ENCODE peak calls at places on chromosome 15, in four cellular contexts. O, J, B and P are unnamed samples.

GRCh38 chr15:70222632-70223031 is 124.9 kb upstream of the TLE3 start:
- DNase-seq in O (no peak), J (no peak), B (no peak), P (no peak)

GRCh38 chr15:36373549-36373948 is 205.9 kb upstream of the CDIN1 start:
- DNase-seq in O (peak; percentile 41), J (no peak), B (no peak), P (no peak)

GRCh38 chr15:87871130-87871737 is 385.3 kb downstream of the NTRK3 start:
- DNase-seq in O (peak; percentile 14), J (no peak), B (no peak), P (no peak)

GRCh38 chr15:77387355-77388105 is 32.4 kb downstream of the PEAK1 start:
- DNase-seq in O (no peak), J (no peak), B (no peak), P (no peak)

GRCh38 chr15:100715571-100716455 is 113.4 kb downstream of the ASB7 start:
- DNase-seq in O (peak; percentile 41), J (peak; percentile 41), B (no peak), P (no peak)

GRCh38 chr15:78946493-78946892 is 1.6 kb upstream of the CTSH start:
- DNase-seq in O (no peak), J (no peak), B (no peak), P (no peak)

GRCh38 chr15:31440754-31441298 is 114.2 kb downstream of the KLF13 start:
- DNase-seq in O (peak; percentile 24), J (peak; percentile 32), B (peak; percentile 52), P (no peak)

GRCh38 chr15:38611228-38611627 is 46.6 kb upstream of the RASGRP1 start:
- DNase-seq in O (no peak), J (no peak), B (no peak), P (no peak)

GRCh38 chr15:23497710-23498111 is 50.7 kb upstream of the GOLGA6L2 start:
- DNase-seq in O (peak; percentile 2), J (peak; percentile 14), B (no peak), P (no peak)

GRCh38 chr15:69823223-69823907 is 274.4 kb downstream of the TLE3 start:
- DNase-seq in O (no peak), J (no peak), B (peak; percentile 65), P (no peak)

GRCh38 chr15:75810874-75811498 is 32.3 kb upstream of the UBE2Q2 start:
- DNase-seq in O (no peak), J (no peak), B (no peak), P (no peak)

GRCh38 chr15:75811616-75812015 is 31.6 kb upstream of the UBE2Q2 start:
- DNase-seq in O (no peak), J (no peak), B (no peak), P (no peak)

GRCh38 chr15:75808563-75808962 is 34.7 kb upstream of the UBE2Q2 start:
- DNase-seq in O (no peak), J (no peak), B (no peak), P (no peak)

GRCh38 chr15:75814794-75815193 is 28.5 kb upstream of the UBE2Q2 start:
- DNase-seq in O (no peak), J (no peak), B (no peak), P (no peak)

GRCh38 chr15:75809986-75810750 is 33.1 kb upstream of the UBE2Q2 start:
- DNase-seq in O (peak; percentile 33), J (peak; percentile 44), B (peak; percentile 45), P (no peak)
- TF ChIP-seq CTCF in O (peak; percentile 40), J (peak; percentile 43), B (no peak), P (peak; percentile 47)

GRCh38 chr15:64773606-64774555 is 1.5 kb downstream of the RBPMS2 start:
- DNase-seq in O (no peak), J (peak; percentile 49), B (no peak), P (no peak)
- H3K4me3 ChIP-seq in O (no peak overlapping the region), J (peak overlapping the region; percentile 99), B (peak overlapping the region; percentile 56), P (no peak overlapping the region)

GRCh38 chr15:57079446-57079845 is 161.0 kb downstream of the TCF12 start:
- DNase-seq in O (no peak), J (no peak), B (no peak), P (no peak)
- TF ChIP-seq CTCF in O (no peak), J (no peak), B (no peak), P (peak; percentile 3)

DNA sequence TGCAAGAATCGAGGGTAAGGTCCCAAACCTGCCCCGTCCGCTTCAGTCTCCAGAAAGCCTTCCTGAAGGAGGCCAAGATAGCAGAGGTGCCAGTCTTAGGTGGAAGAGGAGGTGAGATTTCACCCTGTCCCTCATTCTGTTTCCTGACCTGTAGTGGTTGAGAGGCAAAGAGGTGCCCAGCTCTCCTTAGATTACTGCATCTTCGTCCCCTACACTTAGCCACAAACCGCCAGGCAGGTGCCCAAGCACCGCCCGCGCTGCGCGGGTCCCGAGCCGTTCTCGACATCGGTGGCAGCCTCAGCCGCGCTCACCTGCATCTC is 23.8 kb upstream of the POLG start:
- DNase-seq in O (no peak), J (no peak), B (no peak), P (no peak)
- H3K4me3 ChIP-seq in O (no peak overlapping the region), J (peak overlapping the region; percentile 39), B (peak overlapping the region; percentile 42), P (peak overlapping the region; percentile 37)

DNA sequence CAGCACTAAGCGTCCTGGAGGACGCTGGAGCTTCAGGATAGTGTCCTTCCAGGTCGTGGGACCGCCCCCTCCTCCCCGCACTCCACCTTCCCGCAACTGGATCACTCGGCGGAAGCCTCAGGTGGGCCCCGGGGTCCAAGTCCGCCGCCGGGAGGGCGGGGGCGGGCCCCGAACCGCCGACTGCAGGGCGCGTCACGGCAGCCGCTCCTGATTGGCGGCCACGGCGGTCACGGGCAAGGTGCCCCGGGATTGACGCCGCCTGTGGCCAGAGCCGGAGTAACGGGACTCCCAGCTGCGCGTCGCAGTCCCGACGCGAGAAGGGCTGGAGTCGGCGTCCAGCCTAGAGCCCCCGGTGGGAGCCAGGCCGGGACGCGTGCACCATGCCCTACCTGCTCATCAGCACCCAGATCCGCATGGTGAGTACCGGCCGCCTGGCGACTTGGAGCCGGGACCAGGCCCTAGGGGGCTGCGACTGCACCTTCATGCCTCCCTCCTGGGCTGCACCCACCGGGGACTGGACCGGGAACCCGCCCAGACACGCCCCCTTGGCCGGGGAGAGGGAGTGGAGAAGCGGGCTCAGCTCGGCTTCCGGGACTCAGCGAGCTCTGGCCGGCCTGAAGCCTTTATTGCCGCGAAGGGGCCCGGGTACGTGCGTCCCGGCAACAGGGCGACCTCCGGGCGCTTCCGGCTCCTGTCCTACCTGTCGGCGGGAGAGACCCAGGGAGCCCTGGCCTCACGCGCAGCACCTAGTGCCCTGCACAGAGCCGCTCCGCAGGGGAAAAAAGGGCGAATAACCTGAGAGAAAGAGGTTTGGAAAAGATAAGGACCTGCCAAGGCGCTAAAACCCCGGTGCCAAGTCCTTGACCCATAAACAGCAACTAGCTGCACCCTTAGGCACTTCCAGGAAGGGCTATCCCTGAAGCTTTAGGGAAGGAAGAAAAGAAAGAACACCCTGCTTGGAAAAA is at the start of gene GCHFR:
- DNase-seq in O (peak; percentile 49), J (peak; percentile 87), B (peak; percentile 75), P (no peak)
- TF ChIP-seq CTCF in O (peak; percentile 19), J (peak; percentile 31), B (no peak), P (peak; percentile 29)

GRCh38 chr15:53757906-53758305 is 1.6 kb downstream of the WDR72 start:
- DNase-seq in O (no peak), J (no peak), B (no peak), P (no peak)
- H3K4me3 ChIP-seq in O (no peak overlapping the region), J (no peak overlapping the region), B (no peak overlapping the region), P (no peak overlapping the region)

GRCh38 chr15:65008989-65009388 is 19.3 kb upstream of the SPG21 start:
- DNase-seq in O (peak; percentile 11), J (no peak), B (no peak), P (no peak)
- TF ChIP-seq CTCF in O (peak; percentile 16), J (peak; percentile 14), B (no peak), P (peak; percentile 25)

GRCh38 chr15:85706779-85707518 is 87.8 kb downstream of the KLHL25 start:
- DNase-seq in O (peak; percentile 64), J (no peak), B (peak; percentile 72), P (no peak)

GRCh38 chr15:85707519-85708338 is 87.0 kb downstream of the KLHL25 start:
- DNase-seq in O (peak; percentile 55), J (peak; percentile 76), B (no peak), P (no peak)

GRCh38 chr15:85702321-85703230 is 92.1 kb downstream of the KLHL25 start:
- DNase-seq in O (peak; percentile 85), J (no peak), B (no peak), P (no peak)

GRCh38 chr15:85704021-85704420 is 90.7 kb downstream of the KLHL25 start:
- DNase-seq in O (no peak), J (no peak), B (no peak), P (no peak)

DNA sequence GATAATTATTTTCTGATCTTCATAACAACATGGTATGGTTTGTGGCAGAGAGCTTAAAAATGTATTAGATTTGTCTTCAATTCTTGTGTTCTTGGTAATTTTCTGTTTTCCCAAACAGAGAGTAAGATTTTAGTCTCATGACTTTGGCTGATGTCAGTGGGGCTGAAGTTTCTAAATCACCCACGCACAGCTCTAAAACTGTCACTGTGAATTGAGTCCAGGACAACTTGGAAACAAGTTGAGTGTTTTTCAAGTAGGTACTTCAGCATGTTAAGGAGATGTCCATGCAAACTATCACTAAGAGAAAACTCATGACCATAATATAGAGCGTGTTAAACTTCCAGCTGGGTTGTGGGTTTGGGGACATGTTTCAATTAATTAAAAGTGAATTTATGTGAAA is 90.0 kb downstream of the KLHL25 start:
- DNase-seq in O (no peak), J (peak; percentile 84), B (no peak), P (no peak)
- H3K4me3 ChIP-seq in O (no peak overlapping the region), J (no peak overlapping the region), B (no peak overlapping the region), P (no peak overlapping the region)

GRCh38 chr15:66044837-66045236 is 175.5 kb downstream of the RAB11A start:
- DNase-seq in O (no peak), J (no peak), B (no peak), P (no peak)

GRCh38 chr15:66046326-66046725 is 177.0 kb downstream of the RAB11A start:
- DNase-seq in O (no peak), J (no peak), B (no peak), P (no peak)

GRCh38 chr15:66045542-66045941 is 176.3 kb downstream of the RAB11A start:
- DNase-seq in O (no peak), J (no peak), B (no peak), P (no peak)

GRCh38 chr15:66047321-66048024 is 178.2 kb downstream of the RAB11A start:
- DNase-seq in O (no peak), J (peak; percentile 23), B (no peak), P (no peak)

GRCh38 chr15:66046751-66047150 is 177.5 kb downstream of the RAB11A start:
- DNase-seq in O (no peak), J (no peak), B (no peak), P (no peak)
- TF ChIP-seq CTCF in O (no peak), J (no peak), B (no peak), P (no peak)